ENCODE peak calls at places on chromosomes 5 and 9, in nine cellular contexts. U is A673; I is AG09309; O is stimulated activated CD4-positive, alpha-beta T cell treated with anti-CD3 and anti-CD28 coated beads, Interleukin-1b, Interleukin-23, amount 100 ng/mL, for 24 hours; S is GM23248; K is NCI-H1105 treated with DMSO at 0.1 percent for 48 hours; E is C1 segment of cervical spinal cord; Q is A172; B is GM18507. R is an unnamed sample.

GRCh38 chr5:168137265-168137664 is 154.2 kb upstream of the WWC1 start:
- DNase-seq in U (no peak), I (no peak), O (no peak), S (no peak), K (no peak), E (no peak), Q (no peak), B (no peak), R (no peak)

GRCh38 chr5:172940242-172941066 is 18.8 kb upstream of the RPL26L1 start:
- DNase-seq in U (no peak), I (no peak), O (no peak), S (no peak), K (no peak), E (no peak), Q (no peak), B (no peak), R (no peak)

GRCh38 chr5:57009811-57010210 is 57.9 kb upstream of the MIER3 start:
- DNase-seq in U (no peak), I (no peak), O (no peak), S (no peak), K (no peak), E (no peak), Q (no peak), B (no peak), R (peak)

GRCh38 chr9:89797255-89797654 is 192.4 kb downstream of the GADD45G start:
- DNase-seq in U (no peak), I (no peak), O (no peak), S (no peak), K (no peak), E (no peak), Q (no peak), B (no peak), R (no peak)

GRCh38 chr9:136902259-136902821 is 16.0 kb downstream of the TRAF2 start:
- DNase-seq in U (no peak), I (peak), O (peak), S (peak), K (no peak), E (no peak), Q (peak), B (peak), R (peak)

GRCh38 chr9:112065781-112066606 is 109.1 kb downstream of the SUSD1 start:
- DNase-seq in U (peak), I (no peak), O (no peak), S (peak), K (peak), E (no peak), Q (no peak), B (no peak), R (peak)

GRCh38 chr5:32304622-32305021 is 8.1 kb downstream of the MTMR12 start:
- DNase-seq in U (no peak), I (no peak), O (no peak), S (no peak), K (no peak), E (no peak), Q (no peak), B (no peak), R (no peak)

GRCh38 chr9:84070590-84070989 is 90.0 kb downstream of the RMI1 start:
- DNase-seq in U (peak), I (no peak), O (no peak), S (no peak), K (no peak), E (no peak), Q (no peak), B (no peak), R (no peak)

GRCh38 chr5:115033861-115034260 is 135.8 kb downstream of the TRIM36 start:
- DNase-seq in U (peak), I (no peak), O (no peak), S (peak), K (no peak), E (no peak), Q (no peak), B (no peak), R (no peak)

R was measured in iris pigment epithelial cell.